ENCODE peak calls at places on chromosomes 6 and 20, in nine cellular contexts. G is activated CD4-positive, alpha-beta T cell treated with anti-CD3 and anti-CD28 coated beads, Interleukin-2, amount 10 ng/mL, durations not matched to agents 7 days and 5 days; T is GM19239; Q is pancreas; F is transverse colon; L is head of caudate nucleus; C is effector memory CD4-positive, alpha-beta T cell; E is A172; P is hepatocyte. S is an unnamed sample.

GRCh38 chr6:137690721-137691120 is 176.3 kb upstream of the TNFAIP3 start:
- DNase-seq in Q (no peak), T (no peak), G (no peak), E (no peak), L (no peak), C (no peak), P (no peak), F (no peak), S (no peak)

GRCh38 chr6:164370773-164371172 is 938.6 kb downstream of the C6orf118 start:
- DNase-seq in F (no peak), E (peak), Q (no peak), G (no peak), P (no peak), L (no peak), T (no peak), C (no peak), S (no peak)

GRCh38 chr6:139753198-139753861 is 378.9 kb upstream of the CITED2 start:
- DNase-seq in P (no peak), L (no peak), C (no peak), F (no peak), E (peak), G (no peak), T (no peak), Q (no peak), S (no peak)

GRCh38 chr20:32433311-32434021 is 75.3 kb downstream of the ASXL1 start:
- DNase-seq in P (peak), E (no peak), L (no peak), Q (no peak), F (no peak), G (no peak), C (no peak), T (no peak), S (no peak)

GRCh38 chr6:142728910-142729481 is 216.0 kb downstream of the HIVEP2 start:
- DNase-seq in G (no peak), E (peak), L (no peak), Q (no peak), T (no peak), P (peak), C (no peak), F (no peak), S (no peak)

GRCh38 chr6:112933947-112934346 is 586.8 kb downstream of the RFPL4B start:
- DNase-seq in Q (no peak), P (no peak), T (no peak), C (no peak), E (no peak), F (no peak), G (no peak), L (no peak), S (no peak)

GRCh38 chr20:43752561-43753301 is 25.9 kb upstream of the GTSF1L start:
- DNase-seq in G (peak), F (peak), L (no peak), E (peak), P (no peak), Q (no peak), C (no peak), T (peak), S (peak)

GRCh38 chr20:51636123-51636522 is 93.6 kb upstream of the NFATC2 start:
- DNase-seq in L (no peak), Q (no peak), E (no peak), C (no peak), F (no peak), T (no peak), P (no peak), G (no peak), S (no peak)

GRCh38 chr20:59752101-59752586 is 147.8 kb downstream of the PHACTR3 start:
- DNase-seq in F (peak), Q (no peak), L (no peak), G (no peak), T (peak), C (no peak), P (no peak), E (no peak), S (peak)

GRCh38 chr6:163828038-163828790 is 413.7 kb downstream of the QKI start:
- DNase-seq in F (no peak), G (no peak), Q (no peak), L (no peak), E (no peak), T (no peak), P (no peak), C (no peak), S (no peak)

GRCh38 chr20:5668529-5668868 is 81.7 kb upstream of the SHLD1 start:
- DNase-seq in E (no peak), G (no peak), T (no peak), P (no peak), F (no peak), L (no peak), Q (no peak), C (no peak), S (no peak)

GRCh38 chr20:34644345-34644744 is 32.5 kb downstream of the PIGU start:
- DNase-seq in G (no peak), L (no peak), Q (no peak), C (no peak), F (no peak), T (no peak), P (no peak), E (no peak), S (no peak)

GRCh38 chr6:168949876-168950499 is 303.7 kb downstream of the THBS2 start:
- DNase-seq in C (no peak), L (no peak), F (no peak), G (no peak), P (no peak), E (no peak), T (no peak), Q (no peak), S (no peak)

GRCh38 chr20:40414843-40415615 is 274.0 kb downstream of the MAFB start:
- DNase-seq in L (no peak), F (peak), P (no peak), E (no peak), C (no peak), T (no peak), Q (no peak), G (no peak), S (no peak)

GRCh38 chr6:84685983-84686584 is 78.3 kb downstream of the TBX18 start:
- DNase-seq in T (no peak), E (no peak), Q (no peak), L (no peak), G (peak), P (no peak), C (no peak), F (no peak), S (no peak)

GRCh38 chr6:37674161-37674560 is 23.5 kb downstream of the MDGA1 start:
- DNase-seq in G (no peak), T (no peak), Q (no peak), P (no peak), F (no peak), C (no peak), E (no peak), L (peak), S (no peak)

GRCh38 chr6:20252311-20252710 is 40.0 kb upstream of the MBOAT1 start:
- DNase-seq in G (no peak), E (no peak), L (no peak), C (no peak), P (no peak), F (peak), Q (no peak), T (no peak), S (no peak)

GRCh38 chr6:106087548-106088325 is 1.6 kb downstream of the PRDM1 start:
- DNase-seq in F (peak), T (no peak), G (no peak), L (no peak), C (no peak), E (peak), Q (no peak), P (no peak), S (no peak)

GRCh38 chr6:82624251-82624650 is 260.6 kb downstream of the TPBG start:
- DNase-seq in E (no peak), G (no peak), P (no peak), C (no peak), F (no peak), L (no peak), Q (no peak), T (no peak), S (no peak)

GRCh38 chr20:43938932-43939761 is 24.5 kb downstream of the TOX2 start:
- DNase-seq in L (no peak), F (peak), P (peak), Q (peak), C (no peak), G (no peak), E (peak), T (no peak), S (no peak)

GRCh38 chr6:13674533-13675190 is 37.0 kb downstream of the RANBP9 start:
- DNase-seq in Q (no peak), E (no peak), F (no peak), P (no peak), G (no peak), T (no peak), L (no peak), C (no peak), S (no peak)

GRCh38 chr6:125519367-125519766 is 217.6 kb upstream of the HDDC2 start:
- DNase-seq in Q (no peak), F (no peak), P (no peak), G (no peak), L (no peak), C (no peak), E (no peak), T (no peak), S (no peak)

GRCh38 chr6:102907181-102907580 is 1513.7 kb downstream of the GRIK2 start:
- DNase-seq in F (no peak), C (no peak), G (no peak), P (no peak), Q (no peak), T (no peak), L (no peak), E (peak), S (no peak)

GRCh38 chr20:24040896-24041459 is 52.4 kb upstream of the GGTLC1 start:
- DNase-seq in C (no peak), T (no peak), F (no peak), Q (no peak), E (no peak), P (no peak), L (no peak), G (no peak), S (no peak)

GRCh38 chr20:46963196-46963529 is 68.5 kb downstream of the EYA2 start:
- DNase-seq in F (no peak), P (no peak), L (no peak), E (no peak), G (no peak), Q (no peak), C (no peak), T (no peak), S (no peak)

GRCh38 chr6:10451828-10452509 is 37.1 kb upstream of the TFAP2A start:
- DNase-seq in L (no peak), P (peak), C (no peak), E (peak), G (no peak), F (no peak), T (no peak), Q (no peak), S (no peak)

GRCh38 chr6:167787896-167788530 is 38.7 kb upstream of the AFDN start:
- DNase-seq in E (no peak), Q (peak), T (no peak), L (no peak), G (no peak), F (no peak), C (no peak), P (no peak), S (no peak)

GRCh38 chr20:62306440-62307187 is 3.8 kb downstream of the ADRM1 start:
- DNase-seq in T (no peak), F (no peak), L (no peak), Q (no peak), P (no peak), C (no peak), E (no peak), G (no peak), S (no peak)

GRCh38 chr6:4743026-4743425 is 33.2 kb upstream of the CDYL start:
- DNase-seq in P (no peak), C (no peak), L (no peak), G (no peak), E (no peak), F (no peak), Q (no peak), T (no peak), S (no peak)